ENCODE peak calls at places on chromosomes 7 and 10, in nine cellular contexts. B is hepatocyte; A is endothelial cell of umbilical vein; K is heart right ventricle; Q is CD4-positive, CD25-positive, alpha-beta regulatory T cell; O is upper lobe of right lung; I is heart left ventricle; P is body of pancreas; D is fibroblast of lung. R is an unnamed sample. For H3K4me1, the result is how much of the 10 kb centered on the place peaks cover.

GRCh38 chr10:43074409-43074808 is 2.5 kb upstream of the RET start:
- DNase-seq in B (no peak), A (no peak), K (no peak), Q (no peak), O (no peak), I (no peak), P (no peak), D (no peak), R (no peak)

GRCh38 chr10:10627414-10627813 is 390.3 kb upstream of the CELF2 start:
- DNase-seq in B (no peak), A (no peak), K (no peak), Q (no peak), O (no peak), I (no peak), P (no peak), D (no peak), R (no peak)

GRCh38 chr7:102230593-102230992 is 56.1 kb upstream of the SH2B2 start:
- DNase-seq in B (no peak), A (no peak), K (no peak), Q (no peak), O (no peak), I (no peak), P (no peak), D (peak), R (no peak)

GRCh38 chr10:122044045-122044661 is 55.2 kb downstream of the TACC2 start:
- DNase-seq in B (peak), A (no peak), K (no peak), Q (no peak), O (no peak), I (peak), P (peak), D (peak), R (no peak)

GRCh38 chr10:122207596-122207995 is 63.5 kb upstream of the BTBD16 start:
- DNase-seq in B (no peak), A (no peak), K (no peak), Q (no peak), O (no peak), I (no peak), P (no peak), D (peak), R (no peak)

GRCh38 chr10:115972426-115972825 is 300.6 kb downstream of the GFRA1 start:
- DNase-seq in B (no peak), A (no peak), K (no peak), Q (no peak), O (no peak), I (no peak), P (no peak), D (no peak), R (no peak)

GRCh38 chr7:102272075-102272916 is 14.4 kb upstream of the SH2B2 start:
- DNase-seq in B (peak), A (peak), K (peak), Q (peak), O (peak), I (peak), P (peak), D (peak), R (peak)

GRCh38 chr10:91389636-91390512 is 20.3 kb upstream of the HECTD2 start:
- DNase-seq in B (peak), A (peak), K (no peak), Q (peak), O (no peak), I (no peak), P (no peak), D (peak), R (peak)

GRCh38 chr7:2719007-2719406 is 31.0 kb downstream of the AMZ1 start:
- DNase-seq in B (no peak), A (no peak), K (no peak), Q (peak), O (no peak), I (no peak), P (peak), D (no peak), R (no peak)

GRCh38 chr7:16982640-16983103 is 100.9 kb upstream of the AGR3 start:
- DNase-seq in B (peak), A (peak), K (no peak), Q (no peak), O (no peak), I (peak), P (peak), D (peak), R (no peak)

GRCh38 chr10:69413221-69413865 is 3.4 kb downstream of the TACR2 start:
- DNase-seq in B (peak), A (peak), K (no peak), Q (no peak), O (no peak), I (peak), P (peak), D (peak), R (peak)

GRCh38 chr10:111076682-111077661 is at the start of gene ADRA2A:
- DNase-seq in B (peak), A (peak), K (peak), Q (no peak), O (peak), I (no peak), P (peak), D (peak), R (peak)

GRCh38 chr10:19767876-19768275 is 48.4 kb upstream of the PLXDC2 start:
- DNase-seq in B (no peak), A (no peak), K (no peak), Q (no peak), O (no peak), I (no peak), P (no peak), D (no peak), R (no peak)

GRCh38 chr7:4189151-4189570 is 492.9 kb upstream of the FOXK1 start:
- DNase-seq in B (peak), A (no peak), K (peak), Q (no peak), O (no peak), I (peak), P (peak), D (peak), R (no peak)

GRCh38 chr10:101001225-101002035 is 1.8 kb downstream of the LZTS2 start:
- DNase-seq in B (peak), A (peak), K (peak), Q (no peak), O (peak), I (peak), P (peak), D (peak), R (peak)

GRCh38 chr10:61110936-61111335 is 167.0 kb upstream of the RHOBTB1 start:
- DNase-seq in B (no peak), A (no peak), K (no peak), Q (no peak), O (no peak), I (no peak), P (no peak), D (no peak), R (no peak)

GRCh38 chr7:98613601-98614425 is 3.3 kb upstream of the NPTX2 start:
- DNase-seq in B (peak), A (no peak), K (no peak), Q (no peak), O (no peak), I (no peak), P (no peak), D (peak), R (peak)

GRCh38 chr10:125881192-125881591 is at the start of gene DHX32:
- DNase-seq in B (no peak), A (no peak), K (no peak), Q (no peak), O (no peak), I (no peak), P (no peak), D (no peak), R (no peak)

GRCh38 chr10:79139124-79139835 is 70.5 kb downstream of the ZMIZ1 start:
- DNase-seq in B (peak), A (peak), K (peak), Q (no peak), O (no peak), I (peak), P (peak), D (peak), R (no peak)

GRCh38 chr10:52420656-52421055 is 106.6 kb downstream of the DKK1 start:
- DNase-seq in B (no peak), A (peak), K (no peak), Q (no peak), O (no peak), I (no peak), P (no peak), D (no peak), R (no peak)

GRCh38 chr10:48800283-48800675 is 115.6 kb downstream of the WDFY4 start:
- DNase-seq in B (no peak), A (no peak), K (no peak), Q (no peak), O (no peak), I (no peak), P (no peak), D (no peak), R (no peak)

GRCh38 chr10:98879486-98879885 is 356.2 kb downstream of the HPSE2 start:
- DNase-seq in B (no peak), A (no peak), K (no peak), Q (no peak), O (no peak), I (no peak), P (no peak), D (peak), R (no peak)

GRCh38 chr7:105014725-105015630 is 973 bp downstream of the KMT2E start:
- DNase-seq in B (peak), A (peak), K (no peak), Q (peak), O (peak), I (peak), P (peak), D (peak), R (peak)

GRCh38 chr10:125106586-125106985 is 53.8 kb downstream of the CTBP2 start:
- DNase-seq in B (no peak), A (no peak), K (no peak), Q (no peak), O (peak), I (no peak), P (peak), D (no peak), R (no peak)

GRCh38 chr7:94417921-94418320 is 23.2 kb downstream of the COL1A2 start:
- DNase-seq in B (no peak), A (no peak), K (no peak), Q (no peak), O (no peak), I (no peak), P (no peak), D (no peak), R (no peak)

GRCh38 chr7:19302731-19303130 is 157.5 kb upstream of the FERD3L start:
- DNase-seq in B (no peak), A (no peak), K (no peak), Q (no peak), O (no peak), I (no peak), P (no peak), D (no peak), R (no peak)

GRCh38 chr7:155702616-155703015 is 58.2 kb downstream of the RBM33 start:
- DNase-seq in B (no peak), A (peak), K (no peak), Q (no peak), O (no peak), I (no peak), P (no peak), D (no peak), R (no peak)

GRCh38 chr7:82566752-82567151 is 123.2 kb upstream of the CACNA2D1 start:
- DNase-seq in B (no peak), A (peak), K (peak), Q (no peak), O (peak), I (no peak), P (no peak), D (no peak), R (no peak)

GRCh38 chr10:131124945-131125344 is 186.6 kb downstream of the TCERG1L start:
- DNase-seq in B (no peak), A (no peak), K (no peak), Q (no peak), O (no peak), I (no peak), P (no peak), D (no peak), R (no peak)

GRCh38 chr10:132451506-132452215 is 54.7 kb downstream of the PWWP2B start:
- DNase-seq in B (no peak), A (no peak), K (peak), Q (no peak), O (no peak), I (no peak), P (no peak), D (no peak), R (no peak)

GRCh38 chr7:44637788-44638594 is 31.6 kb downstream of the OGDH start:
- DNase-seq in B (peak), A (peak), K (no peak), Q (peak), O (no peak), I (no peak), P (no peak), D (peak), R (peak)

GRCh38 chr7:129877146-129877792 is 75.5 kb downstream of the UBE2H start:
- DNase-seq in B (no peak), A (no peak), K (no peak), Q (no peak), O (no peak), I (no peak), P (peak), D (no peak), R (no peak)

GRCh38 chr7:86999737-87000136 is 59.7 kb downstream of the ELAPOR2 start:
- DNase-seq in B (no peak), A (no peak), K (no peak), Q (no peak), O (no peak), I (no peak), P (no peak), D (no peak), R (no peak)

DNA sequence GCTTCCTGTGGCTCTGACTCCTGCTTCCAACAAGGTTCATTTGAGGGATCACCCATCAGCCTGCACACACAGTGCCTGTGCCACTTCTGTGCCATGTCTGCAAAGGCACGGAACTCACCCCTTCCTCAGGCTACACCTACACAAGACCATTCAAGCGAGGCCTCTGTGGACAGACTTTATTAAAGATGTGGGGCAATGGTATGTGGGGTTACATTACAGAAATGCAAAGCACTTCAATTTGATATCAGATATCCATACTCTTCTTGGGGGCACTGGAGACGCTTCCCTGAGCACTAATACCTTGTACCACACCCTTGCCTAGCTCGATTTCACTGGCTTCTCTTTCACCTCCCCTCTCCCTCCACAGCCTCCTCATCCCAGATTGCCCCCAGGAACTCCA is 84.4 kb upstream of the FGL2 start:
- DNase-seq in B (no peak), A (no peak), K (no peak), Q (no peak), O (no peak), I (no peak), P (no peak), D (no peak), R (no peak)
- H3K27ac ChIP-seq in B (no peak), A (no peak), K (no peak), Q (no peak), O (no peak), I (no peak), P (no peak), D (no peak), R (no peak)

DNA sequence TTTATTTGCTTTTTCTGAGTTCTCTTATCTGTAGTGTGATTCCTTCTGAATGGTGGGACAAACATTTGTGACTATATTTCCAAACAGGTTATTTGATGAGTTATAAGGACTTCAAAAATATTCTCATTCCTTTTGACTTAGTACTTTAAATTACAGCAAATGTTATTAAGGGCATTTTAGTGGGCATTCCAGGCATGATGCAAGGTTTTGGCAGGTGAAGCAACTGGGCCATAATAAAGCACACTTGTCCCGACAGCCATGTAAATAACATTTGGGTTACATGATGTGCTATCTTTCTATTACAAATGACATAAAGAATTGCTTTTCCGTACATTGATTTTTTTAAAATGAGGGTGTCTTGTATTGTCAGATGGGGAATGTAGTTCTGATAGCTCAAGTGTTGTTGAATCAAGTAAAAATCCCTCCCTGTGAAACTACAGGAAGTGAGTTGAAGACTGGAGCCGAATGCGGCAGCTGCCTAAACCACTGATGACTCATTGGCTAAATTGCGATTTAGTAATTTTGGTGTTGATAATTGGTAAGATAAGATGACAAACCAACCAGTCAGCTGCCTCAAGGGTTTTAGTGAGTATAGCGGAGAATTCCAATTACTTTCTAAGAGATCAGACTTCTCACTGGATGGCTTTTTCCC is 231.3 kb upstream of the NPY start:
- DNase-seq in B (no peak), A (no peak), K (no peak), Q (no peak), O (no peak), I (no peak), P (no peak), D (peak), R (no peak)
- H3K4me3 ChIP-seq in B (no peak), A (no peak), K (no peak), Q (no peak), O (no peak), I (no peak), P (no peak), D (no peak), R (no peak)

DNA sequence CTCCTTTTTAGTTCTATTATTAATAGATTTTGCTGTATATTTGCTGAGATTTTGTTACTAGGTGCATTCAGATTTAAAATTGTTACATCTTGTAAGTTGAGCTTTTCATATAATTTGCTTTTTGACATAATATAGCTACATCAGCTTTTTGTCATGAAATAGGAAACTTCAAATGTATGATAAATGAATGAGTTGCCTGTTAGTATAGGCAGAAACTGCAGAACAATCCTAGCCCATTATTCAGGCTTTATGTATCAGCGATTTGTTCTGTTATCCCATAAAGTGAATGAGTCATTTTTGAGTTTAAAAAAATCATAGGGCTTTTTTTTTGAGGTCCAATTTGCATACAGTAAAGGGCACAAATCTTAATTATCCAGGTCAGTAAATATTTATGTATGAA is 11.6 kb downstream of the SGPL1 start:
- DNase-seq in B (no peak), A (no peak), K (no peak), Q (no peak), O (no peak), I (no peak), P (no peak), D (no peak), R (no peak)
- H3K4me1 ChIP-seq in B (under half), A (under half), K (under half), Q (under half), O (under half), I (under half), P (under half), D (under half), R (under half)

GRCh38 chr10:119335671-119336353 is 128.4 kb downstream of the GRK5 start:
- DNase-seq in B (no peak), A (peak), K (no peak), Q (no peak), O (no peak), I (no peak), P (no peak), D (peak), R (no peak)
- H3K27ac ChIP-seq in B (no peak), A (peak), K (peak), Q (no peak), O (peak), I (peak), P (no peak), D (peak), R (no peak)

GRCh38 chr7:92303761-92304160 is 58.0 kb downstream of the ANKIB1 start:
- DNase-seq in B (peak), A (no peak), K (no peak), Q (no peak), O (no peak), I (no peak), P (no peak), D (no peak), R (no peak)

GRCh38 chr7:92304406-92304893 is 58.7 kb downstream of the ANKIB1 start:
- DNase-seq in B (no peak), A (no peak), K (no peak), Q (no peak), O (no peak), I (no peak), P (no peak), D (no peak), R (no peak)

DNA sequence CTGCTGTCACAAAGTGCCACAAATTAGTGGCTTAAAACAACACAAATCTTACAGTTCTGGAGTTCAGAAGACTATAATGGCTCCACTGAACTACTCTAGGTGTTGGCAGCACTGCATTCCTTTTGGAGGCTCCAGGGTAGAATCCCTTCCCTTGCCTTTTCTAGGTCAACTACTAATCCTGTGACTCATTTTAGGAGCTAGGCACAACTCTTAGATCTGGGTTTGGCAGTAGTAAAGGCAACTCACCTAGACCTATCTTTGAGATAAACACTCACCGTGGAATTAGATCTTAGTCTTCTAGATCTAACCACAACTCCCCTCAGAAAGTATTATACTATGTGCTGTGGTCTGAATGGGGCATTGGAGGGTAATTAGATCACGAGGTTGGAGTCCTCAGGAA is 60.4 kb downstream of the ANKIB1 start:
- DNase-seq in B (no peak), A (no peak), K (no peak), Q (no peak), O (no peak), I (no peak), P (no peak), D (no peak), R (no peak)
- H3K4me3 ChIP-seq in B (no peak), A (no peak), K (no peak), Q (no peak), O (no peak), I (no peak), P (no peak), D (no peak), R (no peak)

DNA sequence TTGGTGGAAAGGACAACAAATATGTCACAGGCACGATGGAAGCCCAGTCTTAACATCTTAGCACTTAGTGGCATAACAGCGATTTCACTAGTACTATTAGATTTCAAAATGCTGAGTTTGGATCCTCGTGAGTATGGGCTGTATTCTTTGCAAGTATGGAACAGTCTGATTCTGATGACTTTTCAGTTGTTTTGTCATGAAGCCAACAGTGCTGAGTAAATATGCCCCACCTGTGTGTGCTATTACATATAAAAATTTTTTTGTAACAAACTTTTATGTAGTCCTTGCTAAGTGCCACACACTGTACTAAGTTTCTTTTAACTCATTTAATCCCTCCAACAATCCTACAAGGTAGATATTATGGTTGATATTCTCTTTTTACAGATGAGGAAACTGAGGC is 30.8 kb downstream of the MTURN start:
- DNase-seq in B (no peak), A (no peak), K (no peak), Q (no peak), O (no peak), I (no peak), P (no peak), D (no peak), R (no peak)
- H3K4me1 ChIP-seq in B (under half), A (under half), K (half or more), Q (under half), O (under half), I (under half), P (under half), D (under half), R (half or more)

DNA sequence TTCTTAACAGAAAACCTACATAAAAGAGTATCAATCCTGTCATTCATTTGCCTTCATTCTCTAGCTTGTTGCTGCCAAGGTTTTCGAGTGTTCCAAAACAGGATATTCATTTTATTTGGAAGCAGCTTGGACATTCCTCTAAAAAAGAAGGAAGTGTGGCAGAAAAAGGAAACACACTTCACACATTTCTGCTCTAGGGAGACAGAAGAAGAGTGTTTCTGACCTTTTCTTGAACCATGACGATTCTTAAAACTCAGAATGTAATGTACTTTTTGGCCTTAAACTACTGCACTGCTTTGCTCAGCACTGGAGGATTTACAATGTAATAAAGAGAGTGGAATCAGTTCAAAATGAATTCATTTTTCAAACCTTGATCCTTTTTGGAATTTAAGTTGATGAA is 81.3 kb downstream of the SEMA3A start:
- DNase-seq in B (no peak), A (peak), K (no peak), Q (no peak), O (no peak), I (no peak), P (no peak), D (no peak), R (no peak)
- H3K27ac ChIP-seq in B (peak), A (peak), K (no peak), Q (no peak), O (no peak), I (peak), P (no peak), D (no peak), R (peak)